ENCODE peak calls at places on chromosome 22, in four cellular contexts. S is substantia nigra, G is A172, M is Calu3. D is an unnamed sample.

GRCh38 chr22:19285831-19286230 is 5.7 kb downstream of the CLTCL1 start:
- DNase-seq in S (no peak), G (no peak), M (no peak), D (no peak)

GRCh38 chr22:27531782-27532530 is 269.6 kb downstream of the MN1 start:
- DNase-seq in S (no peak), G (peak), M (no peak), D (no peak)

GRCh38 chr22:37331034-37331428 is 48.7 kb downstream of the CYTH4 start:
- DNase-seq in S (no peak), G (no peak), M (peak), D (no peak)

GRCh38 chr22:42686756-42687491 is 33.7 kb downstream of the A4GALT start:
- DNase-seq in S (no peak), G (no peak), M (peak), D (no peak)

GRCh38 chr22:18954333-18954732 is 18.2 kb upstream of the PRODH start:
- DNase-seq in S (peak), G (peak), M (peak), D (no peak)

GRCh38 chr22:35021166-35021565 is 44.8 kb upstream of the ISX start:
- DNase-seq in S (no peak), G (no peak), M (no peak), D (no peak)

GRCh38 chr22:39254789-39255298 is 10.1 kb upstream of the PDGFB start:
- DNase-seq in S (no peak), G (peak), M (peak), D (no peak)

GRCh38 chr22:27994481-27995331 is 75.7 kb upstream of the PITPNB start:
- DNase-seq in S (no peak), G (no peak), M (no peak), D (no peak)

GRCh38 chr22:21837184-21837979 is 30.1 kb downstream of the MAPK1 start:
- DNase-seq in S (no peak), G (peak), M (no peak), D (no peak)

GRCh38 chr22:44667829-44668189 is 34.2 kb upstream of the PRR5 start:
- DNase-seq in S (no peak), G (no peak), M (no peak), D (no peak)

GRCh38 chr22:41447435-41448188 is 1.0 kb upstream of the TOB2 start:
- DNase-seq in S (peak), G (no peak), M (peak), D (peak)

GRCh38 chr22:39612811-39613548 is 42.4 kb downstream of the CACNA1I start:
- DNase-seq in S (no peak), G (no peak), M (no peak), D (peak)

GRCh38 chr22:46078241-46079092 is 71.9 kb upstream of the PPARA start:
- DNase-seq in S (no peak), G (no peak), M (peak), D (no peak)

GRCh38 chr22:35835267-35835997 is 117.8 kb downstream of the APOL5 start:
- DNase-seq in S (no peak), G (peak), M (no peak), D (no peak)

GRCh38 chr22:42074153-42074750 is at the start of gene PHETA2:
- DNase-seq in S (no peak), G (no peak), M (peak), D (no peak)

GRCh38 chr22:44543362-44543761 is 45.3 kb upstream of the RTL6 start:
- DNase-seq in S (no peak), G (no peak), M (no peak), D (no peak)

GRCh38 chr22:41620646-41621098 is at the start of gene DESI1:
- DNase-seq in S (no peak), G (no peak), M (peak), D (no peak)

GRCh38 chr22:46029574-46030200 is 52.7 kb upstream of the WNT7B start:
- DNase-seq in S (no peak), G (no peak), M (no peak), D (no peak)

GRCh38 chr22:35552186-35552842 is 11.7 kb downstream of the RASD2 start:
- DNase-seq in S (no peak), G (peak), M (peak), D (no peak)

GRCh38 chr22:32672542-32672941 is 129.0 kb upstream of the TIMP3 start:
- DNase-seq in S (no peak), G (no peak), M (no peak), D (no peak)

GRCh38 chr22:30208631-30209603 is 37.6 kb downstream of the LIF start:
- DNase-seq in S (no peak), G (peak), M (peak), D (no peak)

GRCh38 chr22:20062766-20063083 is 17.3 kb upstream of the DGCR8 start:
- DNase-seq in S (no peak), G (peak), M (no peak), D (no peak)

D was measured in putamen.